ENCODE peak calls at places on chromosomes 2 and 18, in five cellular contexts. X is NCI-H524; J is neural crest cell; V is nucleus accumbens; I is activated T-helper 1 cell treated with anti-CD3 and anti-CD28 coated beads, Interleukin-2, amount 50 U/mL, for 16 hours. L is an unnamed sample.

GRCh38 chr2:225318440-225318839 is 81.1 kb upstream of the NYAP2 start:
- DNase-seq in X (no peak), J (no peak), V (no peak), I (no peak), L (no peak)

GRCh38 chr18:23540867-23541266 is 37.6 kb downstream of the RMC1 start:
- DNase-seq in X (no peak), J (no peak), V (no peak), I (no peak), L (peak)

GRCh38 chr18:48295586-48296311 is 113.4 kb downstream of the ZBTB7C start:
- DNase-seq in X (no peak), J (no peak), V (no peak), I (no peak), L (no peak)

GRCh38 chr18:64407606-64408005 is 258.7 kb upstream of the LINC00305 start:
- DNase-seq in X (no peak), J (no peak), V (no peak), I (no peak), L (no peak)

GRCh38 chr2:190819835-190820234 is 60.8 kb upstream of the GLS start:
- DNase-seq in X (peak), J (no peak), V (no peak), I (no peak), L (no peak)

GRCh38 chr18:52339891-52340371 is at the start of gene DCC:
- DNase-seq in X (peak), J (peak), V (peak), I (no peak), L (peak)

GRCh38 chr2:6977095-6977777 is 60.0 kb downstream of the RNF144A start:
- DNase-seq in X (no peak), J (no peak), V (peak), I (no peak), L (peak)

GRCh38 chr2:240868286-240869108 is at the start of gene AGXT:
- DNase-seq in X (no peak), J (no peak), V (no peak), I (no peak), L (no peak)

GRCh38 chr18:75216926-75217303 is 6.3 kb downstream of the TSHZ1 start:
- DNase-seq in X (no peak), J (no peak), V (no peak), I (no peak), L (no peak)

GRCh38 chr2:234917245-234917975 is 34.4 kb upstream of the SH3BP4 start:
- DNase-seq in X (no peak), J (no peak), V (no peak), I (no peak), L (peak)

GRCh38 chr2:29697715-29698114 is 223.7 kb downstream of the ALK start:
- DNase-seq in X (no peak), J (no peak), V (no peak), I (no peak), L (no peak)

GRCh38 chr2:50444286-50444685 is 587.6 kb downstream of the NRXN1 start:
- DNase-seq in X (peak), J (no peak), V (no peak), I (no peak), L (no peak)

GRCh38 chr2:13662055-13662454 is 945.3 kb downstream of the TRIB2 start:
- DNase-seq in X (no peak), J (no peak), V (no peak), I (no peak), L (no peak)

GRCh38 chr2:167509585-167509984 is 621.3 kb downstream of the XIRP2 start:
- DNase-seq in X (no peak), J (no peak), V (no peak), I (no peak), L (no peak)

GRCh38 chr18:79548077-79548450 is 131.5 kb upstream of the CTDP1 start:
- DNase-seq in X (no peak), J (no peak), V (no peak), I (no peak), L (no peak)

GRCh38 chr2:199848323-199848722 is 2.7 kb downstream of the FTCDNL1 start:
- DNase-seq in X (no peak), J (no peak), V (no peak), I (no peak), L (no peak)

GRCh38 chr18:12410121-12410520 is 2.4 kb downstream of the PRELID3A start:
- DNase-seq in X (no peak), J (no peak), V (no peak), I (no peak), L (no peak)

GRCh38 chr2:72892506-72893173 is 5.4 kb downstream of the SPR start:
- DNase-seq in X (peak), J (peak), V (peak), I (peak), L (peak)

GRCh38 chr2:157743051-157743450 is 114.4 kb upstream of the ACVR1C start:
- DNase-seq in X (no peak), J (no peak), V (no peak), I (no peak), L (no peak)

GRCh38 chr2:195382186-195382585 is 274.8 kb upstream of the SLC39A10 start:
- DNase-seq in X (no peak), J (no peak), V (no peak), I (no peak), L (no peak)

GRCh38 chr2:232574674-232575403 is 24.4 kb downstream of the EIF4E2 start:
- DNase-seq in X (no peak), J (no peak), V (no peak), I (no peak), L (no peak)

GRCh38 chr2:191345788-191346187 is 100.6 kb downstream of the MYO1B start:
- DNase-seq in X (no peak), J (no peak), V (no peak), I (no peak), L (no peak)

GRCh38 chr18:63447066-63447465 is 24.8 kb upstream of the VPS4B start:
- DNase-seq in X (no peak), J (no peak), V (no peak), I (no peak), L (no peak)

GRCh38 chr2:181459646-181460045 is 2.5 kb downstream of the ITGA4 start:
- DNase-seq in X (no peak), J (no peak), V (no peak), I (no peak), L (no peak)

GRCh38 chr2:72913531-72914225 is 3.6 kb upstream of the EMX1 start:
- DNase-seq in X (no peak), J (no peak), V (no peak), I (no peak), L (no peak)